ENCODE peak calls at places on chromosomes 13 and 19, in seven cellular contexts. U is stimulated activated CD8-positive, alpha-beta memory T cell treated with anti-CD3 and anti-CD28 coated beads, Interleukin-2, amount 100 ng/mL, for 48 hours; K is EL; Z is GM20000; Y is AG10803; B is T-helper 2 cell; Q is body of pancreas. W is an unnamed sample.

GRCh38 chr13:73793361-73793760 is 340.8 kb downstream of the KLF12 start:
- DNase-seq in K (no peak), Q (no peak), U (no peak), Z (no peak), Y (no peak), B (no peak), W (no peak)

GRCh38 chr13:45623516-45624090 is 8.1 kb upstream of the ERICH6B start:
- DNase-seq in U (no peak), Q (no peak), Y (peak; percentile 16), Z (peak; percentile 43), B (peak; percentile 28), K (peak; percentile 26), W (peak; percentile 61)

GRCh38 chr19:11101057-11101456 is 11.8 kb downstream of the LDLR start:
- DNase-seq in U (no peak), Z (no peak), Q (no peak), Y (no peak), K (no peak), B (no peak), W (no peak)

GRCh38 chr19:51887522-51888498 is at the start of gene ZNF577:
- DNase-seq in Q (peak; percentile 94), U (peak; percentile 30), Y (peak; percentile 92), K (peak; percentile 90), B (peak; percentile 88), Z (peak; percentile 62), W (peak; percentile 93)

GRCh38 chr13:45615501-45616101 is at the start of gene ERICH6B:
- DNase-seq in K (peak; percentile 51), U (no peak), Z (no peak), B (peak; percentile 39), Q (peak; percentile 15), Y (no peak), W (peak; percentile 92)

GRCh38 chr13:80276371-80277289 is 64.3 kb downstream of the SPRY2 start:
- DNase-seq in B (no peak), U (no peak), K (peak; percentile 68), Q (no peak), Y (no peak), Z (peak; percentile 10), W (peak; percentile 5)

GRCh38 chr19:18685597-18686164 is 2.2 kb downstream of the CRTC1 start:
- DNase-seq in Q (no peak), K (no peak), Z (no peak), U (no peak), B (no peak), Y (peak; percentile 25), W (no peak)

GRCh38 chr13:100115693-100116254 is 26.9 kb downstream of the PCCA start:
- DNase-seq in U (no peak), K (no peak), B (no peak), Q (no peak), Y (no peak), Z (no peak), W (no peak)

GRCh38 chr19:56333506-56333905 is 18.9 kb upstream of the ZSCAN5A start:
- DNase-seq in K (peak; percentile 59), U (no peak), Z (peak; percentile 57), Y (peak; percentile 65), Q (peak; percentile 48), B (peak; percentile 55), W (peak; percentile 71)

GRCh38 chr19:15448778-15449619 is 757 bp downstream of the WIZ start:
- DNase-seq in K (peak; percentile 29), Z (peak; percentile 76), Q (peak; percentile 31), Y (no peak), U (no peak), B (no peak), W (peak; percentile 57)

GRCh38 chr19:55000761-55001160 is 34.6 kb downstream of the NLRP2 start:
- DNase-seq in B (no peak), Y (no peak), Q (no peak), Z (no peak), K (no peak), U (no peak), W (no peak)

GRCh38 chr19:16293133-16294085 is 31.2 kb upstream of the KLF2 start:
- DNase-seq in Z (no peak), Y (peak; percentile 97), B (no peak), K (peak; percentile 89), U (no peak), Q (peak; percentile 63), W (no peak)

GRCh38 chr19:41995959-41996797 is 2.1 kb upstream of the ATP1A3 start:
- DNase-seq in U (no peak), B (no peak), Y (no peak), Q (no peak), Z (peak; percentile 62), K (no peak), W (peak; percentile 69)

W was measured in NCI-H82.